ENCODE peak calls at places on chromosomes 7 and 10, in eight cellular contexts. U is activated naive CD8-positive, alpha-beta T cell treated with anti-CD3 and anti-CD28 coated beads, Interleukin-2, amount 10 ng/mL, durations not matched to agents 7 days and 5 days; T is T-helper 17 cell; L is K562; N is HCT116; O is naive B cell; Z is activated CD4-positive, CD25-positive, alpha-beta regulatory T cell treated with anti-CD3 and anti-CD28 coated beads, Interleukin-2, amount 50 U/mL, for 24 hours; F is right cardiac atrium. W is an unnamed sample.

GRCh38 chr10:29306688-29307087 is 17.8 kb downstream of the LYZL1 start:
- ATAC-seq in O (no peak), N (no peak), T (no peak), Z (no peak), L (no peak), F (no peak), U (no peak), W (no peak)

GRCh38 chr10:11755512-11756247 is 13.5 kb downstream of the ECHDC3 start:
- ATAC-seq in L (no peak), T (no peak), O (no peak), U (no peak), N (no peak), F (peak; percentile 39), Z (no peak), W (no peak)

GRCh38 chr10:91590904-91591791 is 41.7 kb downstream of the PPP1R3C start:
- ATAC-seq in L (peak; percentile 27), U (no peak), T (no peak), Z (no peak), O (no peak), N (no peak), F (peak; percentile 66), W (peak; percentile 3)

GRCh38 chr7:130385600-130386066 is 5.3 kb downstream of the CPA1 start:
- ATAC-seq in F (no peak), L (no peak), N (no peak), T (no peak), U (no peak), Z (no peak), O (no peak), W (no peak)

GRCh38 chr10:69279110-69279509 is 814 bp downstream of the HK1 start:
- ATAC-seq in N (no peak), O (peak; percentile 63), T (no peak), F (no peak), Z (no peak), L (no peak), U (no peak), W (no peak)

GRCh38 chr10:88849224-88849623 is 2.4 kb downstream of the ANKRD22 start:
- ATAC-seq in F (no peak), T (no peak), L (no peak), U (no peak), O (no peak), N (no peak), Z (peak; percentile 79), W (peak; percentile 42)

GRCh38 chr10:30810416-30810815 is 180.9 kb upstream of the LYZL2 start:
- ATAC-seq in L (no peak), U (no peak), Z (no peak), T (no peak), O (no peak), N (no peak), F (no peak), W (no peak)

GRCh38 chr7:43700646-43701501 is 28.4 kb downstream of the COA1 start:
- ATAC-seq in L (peak; percentile 60), Z (no peak), N (no peak), O (no peak), U (no peak), F (no peak), T (peak; percentile 66), W (peak; percentile 26)

GRCh38 chr10:52335665-52336064 is 21.6 kb downstream of the DKK1 start:
- ATAC-seq in L (no peak), Z (no peak), T (no peak), U (no peak), N (no peak), F (no peak), O (no peak), W (no peak)

GRCh38 chr10:70584941-70585544 is 17.5 kb downstream of the PRF1 start:
- ATAC-seq in Z (no peak), L (peak; percentile 88), T (no peak), O (no peak), U (peak; percentile 36), F (peak; percentile 49), N (peak; percentile 74), W (peak; percentile 80)

GRCh38 chr7:22561895-22562593 is 62.1 kb upstream of the STEAP1B start:
- ATAC-seq in N (no peak), U (no peak), O (no peak), Z (no peak), L (peak; percentile 10), T (no peak), F (no peak), W (peak; percentile 6)

GRCh38 chr10:30068482-30069223 is 9.3 kb upstream of the JCAD start:
- ATAC-seq in Z (no peak), N (peak; percentile 71), F (peak; percentile 86), L (no peak), U (no peak), T (no peak), O (no peak), W (no peak)

GRCh38 chr7:95536656-95537311 is 51.0 kb downstream of the ASB4 start:
- ATAC-seq in O (no peak), F (no peak), T (no peak), N (no peak), U (no peak), L (no peak), Z (no peak), W (no peak)

GRCh38 chr10:115801987-115802386 is 471.0 kb downstream of the GFRA1 start:
- ATAC-seq in N (no peak), O (no peak), T (no peak), L (no peak), Z (no peak), U (no peak), F (no peak), W (no peak)

GRCh38 chr7:131623154-131623553 is 66.7 kb upstream of the PODXL start:
- ATAC-seq in U (no peak), F (peak; percentile 80), N (no peak), Z (no peak), O (no peak), T (no peak), L (peak; percentile 68), W (no peak)

GRCh38 chr10:36301139-36301538 is 659.0 kb upstream of the FZD8 start:
- ATAC-seq in O (no peak), U (no peak), Z (no peak), T (no peak), L (no peak), F (no peak), N (no peak), W (no peak)

GRCh38 chr10:91043173-91043910 is 122.5 kb upstream of the ANKRD1 start:
- ATAC-seq in N (peak; percentile 90), T (no peak), U (no peak), Z (no peak), O (no peak), F (peak; percentile 83), L (peak; percentile 90), W (peak; percentile 97)

GRCh38 chr10:97451605-97452004 is 5.6 kb downstream of the ZDHHC16 start:
- ATAC-seq in L (no peak), T (no peak), F (no peak), N (no peak), O (no peak), Z (no peak), U (no peak), W (no peak)

GRCh38 chr10:110860576-110861241 is 11.0 kb upstream of the PDCD4 start:
- ATAC-seq in U (peak; percentile 82), Z (peak; percentile 56), O (peak; percentile 48), F (no peak), N (no peak), T (peak; percentile 69), L (no peak), W (no peak)

GRCh38 chr7:129989466-129989865 is 36.7 kb upstream of the UBE2H start:
- ATAC-seq in L (no peak), T (peak; percentile 47), U (peak; percentile 63), N (peak; percentile 62), Z (peak; percentile 88), O (no peak), F (no peak), W (no peak)

GRCh38 chr10:29378106-29378505 is 89.2 kb downstream of the LYZL1 start:
- ATAC-seq in U (no peak), T (no peak), N (no peak), O (no peak), L (no peak), F (no peak), Z (no peak), W (no peak)

GRCh38 chr10:14186245-14186644 is 144.5 kb downstream of the FRMD4A start:
- ATAC-seq in F (no peak), N (peak; percentile 73), O (no peak), L (peak; percentile 24), U (no peak), Z (no peak), T (no peak), W (peak; percentile 54)

GRCh38 chr7:38315410-38315809 is 42.0 kb upstream of the TARP start:
- ATAC-seq in O (no peak), F (no peak), L (no peak), T (no peak), N (no peak), Z (no peak), U (no peak), W (no peak)

GRCh38 chr10:110324805-110325280 is 20.1 kb upstream of the SMNDC1 start:
- ATAC-seq in T (peak; percentile 74), O (peak; percentile 91), U (no peak), N (no peak), Z (peak; percentile 32), F (no peak), L (no peak), W (peak; percentile 4)

GRCh38 chr7:134022512-134022911 is 104.6 kb upstream of the LRGUK start:
- ATAC-seq in U (no peak), Z (no peak), T (no peak), L (no peak), F (no peak), N (no peak), O (no peak), W (no peak)

GRCh38 chr7:22843681-22844309 is 21.1 kb upstream of the TOMM7 start:
- ATAC-seq in O (no peak), F (no peak), L (no peak), T (no peak), N (no peak), Z (no peak), U (no peak), W (no peak)

GRCh38 chr7:20240080-20240926 is 23.1 kb upstream of the MACC1 start:
- ATAC-seq in U (no peak), F (no peak), O (no peak), Z (peak; percentile 33), L (no peak), N (no peak), T (no peak), W (no peak)

GRCh38 chr10:127834221-127834620 is 58.5 kb downstream of the CLRN3 start:
- ATAC-seq in T (no peak), L (no peak), U (no peak), O (no peak), F (peak; percentile 50), Z (no peak), N (peak; percentile 29), W (no peak)

GRCh38 chr10:43284341-43284910 is 17.6 kb upstream of the RASGEF1A start:
- ATAC-seq in L (peak; percentile 69), T (peak; percentile 56), Z (no peak), F (no peak), N (peak; percentile 39), O (no peak), U (peak; percentile 56), W (peak; percentile 35)

GRCh38 chr10:89342219-89342966 is 14.6 kb downstream of the IFIT3 start:
- ATAC-seq in T (no peak), F (peak; percentile 53), Z (no peak), U (no peak), L (peak; percentile 41), N (no peak), O (no peak), W (peak; percentile 97)

GRCh38 chr7:156139633-156140032 is 327.4 kb upstream of the SHH start:
- ATAC-seq in O (no peak), F (no peak), U (no peak), Z (no peak), L (no peak), T (no peak), N (no peak), W (no peak)

GRCh38 chr7:44291066-44291732 is 34.2 kb downstream of the CAMK2B start:
- ATAC-seq in L (peak; percentile 78), N (no peak), O (no peak), T (no peak), U (no peak), Z (no peak), F (peak; percentile 72), W (no peak)

GRCh38 chr7:24911213-24911603 is 68.8 kb downstream of the OSBPL3 start:
- ATAC-seq in T (peak; percentile 75), U (peak; percentile 67), N (no peak), L (peak; percentile 18), F (no peak), O (peak; percentile 88), Z (peak; percentile 30), W (no peak)

GRCh38 chr7:151481650-151482505 is 37.8 kb downstream of the RHEB start:
- ATAC-seq in O (no peak), L (no peak), Z (no peak), F (peak; percentile 57), T (no peak), U (no peak), N (no peak), W (no peak)

W was measured in SK-N-SH treated with all-trans-retinoic acid at 6 μM for 48 hours.